ENCODE peak calls at places on chromosomes 12 and 14, in seven cellular contexts. O is upper lobe of right lung, A is stomach, G is BJ, T is sigmoid colon, Q is kidney epithelial cell, D is PC-9. S is an unnamed sample.

GRCh38 chr12:24025153-24025798 is 75.8 kb upstream of the SOX5 start:
- DNase-seq in T (no peak), D (no peak), O (no peak), A (no peak), G (no peak), Q (no peak), S (no peak)

GRCh38 chr12:67690656-67691055 is 42.1 kb downstream of the DYRK2 start:
- DNase-seq in Q (no peak), G (no peak), D (no peak), O (no peak), T (no peak), A (no peak), S (no peak)

GRCh38 chr12:131693149-131693548 is 17.7 kb upstream of the SFSWAP start:
- DNase-seq in D (no peak), G (no peak), Q (no peak), O (no peak), T (no peak), A (peak; percentile 23), S (no peak)

GRCh38 chr14:79549515-79549914 is 661.8 kb downstream of the DIO2 start:
- DNase-seq in T (no peak), Q (no peak), A (no peak), O (no peak), G (no peak), D (no peak), S (no peak)

GRCh38 chr14:102086346-102086971 is 385 bp downstream of the HSP90AA1 start:
- DNase-seq in D (no peak), T (peak; percentile 77), G (no peak), O (no peak), A (peak; percentile 55), Q (no peak), S (peak; percentile 73)

GRCh38 chr12:4977104-4977503 is 66.6 kb upstream of the KCNA5 start:
- DNase-seq in A (no peak), Q (no peak), D (no peak), T (no peak), G (no peak), O (no peak), S (no peak)

GRCh38 chr14:32137883-32138282 is 60.8 kb downstream of the ARHGAP5 start:
- DNase-seq in D (no peak), G (no peak), T (no peak), Q (no peak), O (no peak), A (no peak), S (no peak)

GRCh38 chr14:51684760-51685159 is 33.0 kb downstream of the FRMD6 start:
- DNase-seq in Q (no peak), T (no peak), O (no peak), D (no peak), A (no peak), G (no peak), S (no peak)

GRCh38 chr12:109899783-109900751 is at the start of gene TCHP:
- DNase-seq in D (peak; percentile 71), G (peak; percentile 51), T (peak; percentile 92), Q (peak; percentile 64), O (peak; percentile 92), A (peak; percentile 85), S (peak; percentile 91)

GRCh38 chr12:98399532-98399931 is 115.9 kb upstream of the TMPO start:
- DNase-seq in D (no peak), A (no peak), Q (peak; percentile 51), O (no peak), G (no peak), T (no peak), S (no peak)

DNA sequence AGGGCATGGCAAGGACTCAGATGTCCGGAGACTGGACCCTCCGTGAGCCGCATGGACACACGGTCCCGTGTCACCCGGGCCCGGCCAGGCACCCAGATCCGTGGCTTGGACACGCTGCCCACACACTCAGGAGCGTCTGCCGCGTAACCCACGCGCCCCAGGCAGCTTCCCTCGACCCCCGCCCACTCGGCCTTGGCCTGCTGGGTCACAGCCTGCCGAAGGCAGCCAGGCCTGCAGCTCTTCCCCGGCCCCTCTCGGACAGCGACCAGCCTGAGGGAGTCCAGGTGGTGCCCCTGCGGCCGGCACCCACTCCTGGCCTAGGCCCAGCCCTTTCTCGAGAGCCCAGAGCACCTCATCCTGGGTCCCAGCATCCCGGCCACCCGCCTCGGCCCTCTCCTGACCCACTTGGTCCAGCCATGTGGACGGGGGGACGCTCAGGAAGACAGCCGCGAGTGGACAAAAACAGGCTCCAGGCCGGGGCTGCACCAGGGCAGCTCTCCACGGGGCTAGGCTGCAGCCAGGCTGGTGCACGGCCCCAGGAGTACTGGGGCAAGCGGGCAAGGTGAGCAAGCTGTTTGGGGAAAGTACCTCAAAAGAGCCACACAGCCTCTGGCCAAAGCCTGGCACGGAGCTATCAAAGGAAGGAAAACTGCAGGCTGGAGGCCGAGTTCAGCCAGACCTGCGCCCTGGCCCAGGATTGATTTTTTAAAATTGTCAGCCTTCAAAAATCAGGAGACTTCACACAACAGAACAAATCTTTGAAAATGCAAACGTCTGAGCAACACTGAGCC is 6.5 kb downstream of the AKT1 start:
- DNase-seq in A (no peak), Q (no peak), D (no peak), G (no peak), O (no peak), T (no peak), S (no peak)
- H3K27me3 ChIP-seq in A (no peaks in the 10 kb centered on the region), Q (no peaks in the 10 kb centered on the region), D (no peaks in the 10 kb centered on the region), G (no peaks in the 10 kb centered on the region), O (no peaks in the 10 kb centered on the region), T (no peaks in the 10 kb centered on the region), S (no peaks in the 10 kb centered on the region)

GRCh38 chr12:54049164-54049563 is 4.5 kb upstream of the HOXC4 start:
- DNase-seq in G (no peak), A (no peak), Q (no peak), D (no peak), O (no peak), T (no peak), S (no peak)
- H3K27me3 ChIP-seq in G (peaks cover 33% of the 10 kb centered on the region), A (peaks cover 99% of the 10 kb centered on the region), Q (peaks cover 30% of the 10 kb centered on the region), D (peaks cover 27% of the 10 kb centered on the region), O (peaks cover 90% of the 10 kb centered on the region), T (peaks cover 70% of the 10 kb centered on the region), S (peaks cover 96% of the 10 kb centered on the region)

GRCh38 chr14:81435578-81436295 is 35.6 kb upstream of the STON2 start:
- DNase-seq in A (peak; percentile 41), T (peak; percentile 78), D (peak; percentile 14), Q (peak; percentile 45), G (no peak), O (peak; percentile 75), S (peak; percentile 56)
- H3K27me3 ChIP-seq in A (peaks cover 75% of the 10 kb centered on the region), T (peaks cover 4% of the 10 kb centered on the region), D (no peaks in the 10 kb centered on the region), Q (peaks cover 15% of the 10 kb centered on the region), G (peaks cover 32% of the 10 kb centered on the region), O (peaks cover 24% of the 10 kb centered on the region), S (peaks cover 50% of the 10 kb centered on the region)

GRCh38 chr12:120640840-120641833 is 711 bp downstream of the CABP1 start:
- DNase-seq in O (peak; percentile 83), A (peak; percentile 66), D (peak; percentile 57), T (no peak), Q (no peak), G (no peak), S (peak; percentile 67)

GRCh38 chr12:120643574-120643973 is 3.1 kb downstream of the CABP1 start:
- DNase-seq in T (no peak), O (no peak), Q (no peak), G (no peak), A (no peak), D (no peak), S (no peak)

GRCh38 chr12:120639771-120640721 is at the start of gene CABP1:
- DNase-seq in G (no peak), D (peak; percentile 30), O (no peak), A (peak; percentile 58), T (no peak), Q (no peak), S (no peak)

GRCh38 chr12:120642806-120643205 is 2.4 kb downstream of the CABP1 start:
- DNase-seq in Q (no peak), G (no peak), A (no peak), T (no peak), O (no peak), D (no peak), S (no peak)

GRCh38 chr12:120642086-120642485 is 1.7 kb downstream of the CABP1 start:
- DNase-seq in Q (no peak), D (no peak), A (no peak), O (no peak), T (no peak), G (no peak), S (no peak)
- H3K27me3 ChIP-seq in Q (peaks cover 42% of the 10 kb centered on the region), D (peaks cover 27% of the 10 kb centered on the region), A (peaks cover 74% of the 10 kb centered on the region), O (peaks cover 61% of the 10 kb centered on the region), T (peaks cover 34% of the 10 kb centered on the region), G (peaks cover 35% of the 10 kb centered on the region), S (peaks cover 72% of the 10 kb centered on the region)

S was measured in lower lobe of right lung.